ENCODE peak calls at places on chromosomes 6 and 20, in six cellular contexts. One of them, this sample, is unnamed.

GRCh38 chr20:24657211-24657610 is 187.8 kb downstream of the SYNDIG1 start:
- DNase-seq in transverse colon: no peak
- DNase-seq in HL-60: no peak
- DNase-seq in fibroblast of the aortic adventitia: peak; percentile 40
- DNase-seq in hepatocyte: peak; percentile 16
- DNase-seq in SK-N-SH: no peak
- DNase-seq in this sample: no peak

GRCh38 chr6:16850332-16851022 is 89.2 kb upstream of the ATXN1 start:
- DNase-seq in transverse colon: no peak
- DNase-seq in HL-60: no peak
- DNase-seq in fibroblast of the aortic adventitia: no peak
- DNase-seq in hepatocyte: no peak
- DNase-seq in SK-N-SH: no peak
- DNase-seq in this sample: no peak

GRCh38 chr6:25478973-25479372 is 173.0 kb upstream of the SCGN start:
- DNase-seq in transverse colon: no peak
- DNase-seq in HL-60: no peak
- DNase-seq in fibroblast of the aortic adventitia: no peak
- DNase-seq in hepatocyte: no peak
- DNase-seq in SK-N-SH: no peak
- DNase-seq in this sample: no peak

GRCh38 chr6:154805288-154805911 is 72.2 kb downstream of the SCAF8 start:
- DNase-seq in transverse colon: no peak
- DNase-seq in HL-60: no peak
- DNase-seq in fibroblast of the aortic adventitia: peak; percentile 78
- DNase-seq in hepatocyte: peak; percentile 54
- DNase-seq in SK-N-SH: peak; percentile 47
- DNase-seq in this sample: no peak

GRCh38 chr6:151763938-151764680 is 43.4 kb upstream of the ESR1 start:
- DNase-seq in transverse colon: peak; percentile 82
- DNase-seq in HL-60: no peak
- DNase-seq in fibroblast of the aortic adventitia: peak; percentile 97
- DNase-seq in hepatocyte: peak; percentile 77
- DNase-seq in SK-N-SH: peak; percentile 67
- DNase-seq in this sample: peak; percentile 81

GRCh38 chr6:81265106-81265505 is 487.4 kb downstream of the TENT5A start:
- DNase-seq in transverse colon: no peak
- DNase-seq in HL-60: no peak
- DNase-seq in fibroblast of the aortic adventitia: peak; percentile 84
- DNase-seq in hepatocyte: peak; percentile 10
- DNase-seq in SK-N-SH: no peak
- DNase-seq in this sample: no peak

GRCh38 chr20:10673831-10674683 is at the start of gene JAG1:
- DNase-seq in transverse colon: peak; percentile 97
- DNase-seq in HL-60: peak; percentile 79
- DNase-seq in fibroblast of the aortic adventitia: peak; percentile 94
- DNase-seq in hepatocyte: peak; percentile 99
- DNase-seq in SK-N-SH: peak; percentile 99
- DNase-seq in this sample: peak; percentile 94

GRCh38 chr6:33827546-33828451 is 24.0 kb upstream of the MLN start:
- DNase-seq in transverse colon: no peak
- DNase-seq in HL-60: no peak
- DNase-seq in fibroblast of the aortic adventitia: no peak
- DNase-seq in hepatocyte: no peak
- DNase-seq in SK-N-SH: peak; percentile 46
- DNase-seq in this sample: no peak

GRCh38 chr20:49603209-49603627 is 35.3 kb upstream of the PTGIS start:
- DNase-seq in transverse colon: no peak
- DNase-seq in HL-60: no peak
- DNase-seq in fibroblast of the aortic adventitia: peak; percentile 76
- DNase-seq in hepatocyte: peak; percentile 59
- DNase-seq in SK-N-SH: peak; percentile 47
- DNase-seq in this sample: peak; percentile 69

GRCh38 chr20:37375227-37375626 is 29.3 kb downstream of the SRC start:
- DNase-seq in transverse colon: no peak
- DNase-seq in HL-60: no peak
- DNase-seq in fibroblast of the aortic adventitia: no peak
- DNase-seq in hepatocyte: no peak
- DNase-seq in SK-N-SH: no peak
- DNase-seq in this sample: no peak

GRCh38 chr6:149876241-149876933 is 12.2 kb upstream of the LRP11 start:
- DNase-seq in transverse colon: no peak
- DNase-seq in HL-60: no peak
- DNase-seq in fibroblast of the aortic adventitia: no peak
- DNase-seq in hepatocyte: no peak
- DNase-seq in SK-N-SH: no peak
- DNase-seq in this sample: no peak

GRCh38 chr20:59818911-59819310 is 114.5 kb downstream of the SYCP2 start:
- DNase-seq in transverse colon: no peak
- DNase-seq in HL-60: no peak
- DNase-seq in fibroblast of the aortic adventitia: no peak
- DNase-seq in hepatocyte: no peak
- DNase-seq in SK-N-SH: peak; percentile 2
- DNase-seq in this sample: no peak

GRCh38 chr20:1130849-1131248 is 12.4 kb downstream of the PSMF1 start:
- DNase-seq in transverse colon: no peak
- DNase-seq in HL-60: peak; percentile 58
- DNase-seq in fibroblast of the aortic adventitia: no peak
- DNase-seq in hepatocyte: no peak
- DNase-seq in SK-N-SH: no peak
- DNase-seq in this sample: no peak

GRCh38 chr6:142953373-142954273 is 8.6 kb upstream of the HIVEP2 start:
- DNase-seq in transverse colon: no peak
- DNase-seq in HL-60: no peak
- DNase-seq in fibroblast of the aortic adventitia: no peak
- DNase-seq in hepatocyte: no peak
- DNase-seq in SK-N-SH: no peak
- DNase-seq in this sample: no peak

GRCh38 chr6:11632795-11633511 is 95.4 kb downstream of the TMEM170B start:
- DNase-seq in transverse colon: no peak
- DNase-seq in HL-60: no peak
- DNase-seq in fibroblast of the aortic adventitia: peak; percentile 33
- DNase-seq in hepatocyte: peak; percentile 16
- DNase-seq in SK-N-SH: no peak
- DNase-seq in this sample: no peak

GRCh38 chr6:28838634-28839442 is 84.9 kb downstream of the TRIM27 start:
- DNase-seq in transverse colon: peak; percentile 86
- DNase-seq in HL-60: peak; percentile 67
- DNase-seq in fibroblast of the aortic adventitia: peak; percentile 75
- DNase-seq in hepatocyte: peak; percentile 92
- DNase-seq in SK-N-SH: peak; percentile 80
- DNase-seq in this sample: peak; percentile 93

GRCh38 chr6:130417951-130418350 is 52.1 kb downstream of the TMEM200A start:
- DNase-seq in transverse colon: no peak
- DNase-seq in HL-60: no peak
- DNase-seq in fibroblast of the aortic adventitia: peak; percentile 88
- DNase-seq in hepatocyte: no peak
- DNase-seq in SK-N-SH: no peak
- DNase-seq in this sample: no peak

GRCh38 chr6:130725551-130725950 is 101.7 kb upstream of the SMLR1 start:
- DNase-seq in transverse colon: no peak
- DNase-seq in HL-60: no peak
- DNase-seq in fibroblast of the aortic adventitia: no peak
- DNase-seq in hepatocyte: no peak
- DNase-seq in SK-N-SH: no peak
- DNase-seq in this sample: no peak

GRCh38 chr6:106199998-106200397 is 113.9 kb downstream of the PRDM1 start:
- DNase-seq in transverse colon: no peak
- DNase-seq in HL-60: no peak
- DNase-seq in fibroblast of the aortic adventitia: peak; percentile 76
- DNase-seq in hepatocyte: no peak
- DNase-seq in SK-N-SH: no peak
- DNase-seq in this sample: no peak

GRCh38 chr6:15574497-15574896 is 88.3 kb downstream of the DTNBP1 start:
- DNase-seq in transverse colon: no peak
- DNase-seq in HL-60: no peak
- DNase-seq in fibroblast of the aortic adventitia: no peak
- DNase-seq in hepatocyte: no peak
- DNase-seq in SK-N-SH: no peak
- DNase-seq in this sample: no peak

GRCh38 chr20:38692436-38693411 is 31.6 kb upstream of the SLC32A1 start:
- DNase-seq in transverse colon: peak; percentile 26
- DNase-seq in HL-60: no peak
- DNase-seq in fibroblast of the aortic adventitia: peak; percentile 76
- DNase-seq in hepatocyte: peak; percentile 87
- DNase-seq in SK-N-SH: peak; percentile 73
- DNase-seq in this sample: no peak

GRCh38 chr6:134539865-134540323 is 222.0 kb upstream of the SGK1 start:
- DNase-seq in transverse colon: no peak
- DNase-seq in HL-60: no peak
- DNase-seq in fibroblast of the aortic adventitia: no peak
- DNase-seq in hepatocyte: no peak
- DNase-seq in SK-N-SH: no peak
- DNase-seq in this sample: no peak

DNA sequence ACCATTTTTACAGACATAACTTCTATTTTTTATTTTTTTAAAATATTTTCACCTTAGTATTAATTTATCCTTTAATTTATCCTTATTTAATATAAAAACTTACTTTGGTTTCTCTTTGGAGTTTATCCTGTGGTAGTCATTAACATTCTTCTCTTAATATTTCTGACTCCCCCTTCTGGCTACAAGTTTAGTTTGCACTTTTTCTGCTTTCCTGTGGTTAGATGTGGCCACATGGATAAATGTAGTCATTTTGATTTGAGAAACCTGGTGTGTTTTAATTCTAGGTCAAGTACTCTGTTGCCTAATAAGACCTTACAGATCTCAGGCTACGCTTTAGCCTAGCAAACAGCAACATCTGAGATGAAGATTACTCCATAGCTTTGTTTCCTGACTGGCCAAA is 1187.5 kb downstream of the HACE1 start:
- DNase-seq in transverse colon: no peak
- DNase-seq in HL-60: no peak
- DNase-seq in fibroblast of the aortic adventitia: no peak
- DNase-seq in hepatocyte: peak; percentile 10
- DNase-seq in SK-N-SH: no peak
- DNase-seq in this sample: no peak
- TF ChIP-seq CTCF in transverse colon: no peak
- TF ChIP-seq CTCF in HL-60: no peak
- TF ChIP-seq CTCF in fibroblast of the aortic adventitia: no peak
- TF ChIP-seq CTCF in hepatocyte: peak; percentile 38
- TF ChIP-seq CTCF in SK-N-SH: peak; percentile 30
- TF ChIP-seq CTCF in this sample: no peak

DNA sequence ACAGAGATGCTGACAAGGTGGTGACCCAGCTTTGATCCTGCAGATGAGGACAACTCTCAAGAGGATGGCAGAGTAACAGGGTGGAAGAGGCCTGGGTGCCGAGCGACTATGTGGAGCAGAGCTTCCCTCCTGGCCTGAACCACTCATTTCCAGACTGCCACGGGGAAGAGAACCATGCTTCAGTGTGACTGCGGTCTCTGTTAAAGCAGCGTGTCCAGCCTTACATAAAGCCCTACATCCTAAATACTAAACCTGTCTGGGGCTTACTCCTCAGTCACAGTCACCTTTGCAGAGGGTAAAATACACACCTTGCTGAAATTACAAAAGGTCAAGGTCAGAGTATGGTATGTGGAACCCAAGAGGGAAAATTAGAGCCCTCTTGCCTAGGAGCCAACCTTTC is 312.9 kb downstream of the CDC5L start:
- DNase-seq in transverse colon: no peak
- DNase-seq in HL-60: no peak
- DNase-seq in fibroblast of the aortic adventitia: no peak
- DNase-seq in hepatocyte: no peak
- DNase-seq in SK-N-SH: no peak
- DNase-seq in this sample: no peak
- TF ChIP-seq CTCF in transverse colon: no peak
- TF ChIP-seq CTCF in HL-60: no peak
- TF ChIP-seq CTCF in fibroblast of the aortic adventitia: no peak
- TF ChIP-seq CTCF in hepatocyte: no peak
- TF ChIP-seq CTCF in SK-N-SH: no peak
- TF ChIP-seq CTCF in this sample: no peak

GRCh38 chr6:90294989-90295853 is 1.4 kb downstream of the BACH2 start:
- DNase-seq in transverse colon: peak; percentile 32
- DNase-seq in HL-60: no peak
- DNase-seq in fibroblast of the aortic adventitia: peak; percentile 43
- DNase-seq in hepatocyte: peak; percentile 68
- DNase-seq in SK-N-SH: peak; percentile 79
- DNase-seq in this sample: peak; percentile 56
- TF ChIP-seq CTCF in transverse colon: no peak
- TF ChIP-seq CTCF in HL-60: no peak
- TF ChIP-seq CTCF in fibroblast of the aortic adventitia: no peak
- TF ChIP-seq CTCF in hepatocyte: peak; percentile 41
- TF ChIP-seq CTCF in SK-N-SH: peak; percentile 39
- TF ChIP-seq CTCF in this sample: no peak

GRCh38 chr20:58195047-58195446 is 33.4 kb downstream of the ANKRD60 start:
- DNase-seq in transverse colon: no peak
- DNase-seq in HL-60: no peak
- DNase-seq in fibroblast of the aortic adventitia: no peak
- DNase-seq in hepatocyte: no peak
- DNase-seq in SK-N-SH: no peak
- DNase-seq in this sample: no peak

GRCh38 chr20:58196402-58197184 is 31.9 kb downstream of the ANKRD60 start:
- DNase-seq in transverse colon: no peak
- DNase-seq in HL-60: no peak
- DNase-seq in fibroblast of the aortic adventitia: no peak
- DNase-seq in hepatocyte: no peak
- DNase-seq in SK-N-SH: no peak
- DNase-seq in this sample: no peak

GRCh38 chr20:58192065-58192464 is 36.4 kb downstream of the ANKRD60 start:
- DNase-seq in transverse colon: no peak
- DNase-seq in HL-60: no peak
- DNase-seq in fibroblast of the aortic adventitia: no peak
- DNase-seq in hepatocyte: no peak
- DNase-seq in SK-N-SH: no peak
- DNase-seq in this sample: no peak

GRCh38 chr20:58194176-58194796 is 34.2 kb downstream of the ANKRD60 start:
- DNase-seq in transverse colon: no peak
- DNase-seq in HL-60: no peak
- DNase-seq in fibroblast of the aortic adventitia: peak; percentile 70
- DNase-seq in hepatocyte: no peak
- DNase-seq in SK-N-SH: no peak
- DNase-seq in this sample: no peak

GRCh38 chr20:58192567-58192966 is 35.9 kb downstream of the ANKRD60 start:
- DNase-seq in transverse colon: no peak
- DNase-seq in HL-60: no peak
- DNase-seq in fibroblast of the aortic adventitia: no peak
- DNase-seq in hepatocyte: no peak
- DNase-seq in SK-N-SH: peak; percentile 65
- DNase-seq in this sample: peak; percentile 44
- TF ChIP-seq CTCF in transverse colon: peak; percentile 31
- TF ChIP-seq CTCF in HL-60: peak; percentile 40
- TF ChIP-seq CTCF in fibroblast of the aortic adventitia: peak; percentile 70
- TF ChIP-seq CTCF in hepatocyte: peak; percentile 36
- TF ChIP-seq CTCF in SK-N-SH: peak; percentile 71
- TF ChIP-seq CTCF in this sample: peak; percentile 68

DNA sequence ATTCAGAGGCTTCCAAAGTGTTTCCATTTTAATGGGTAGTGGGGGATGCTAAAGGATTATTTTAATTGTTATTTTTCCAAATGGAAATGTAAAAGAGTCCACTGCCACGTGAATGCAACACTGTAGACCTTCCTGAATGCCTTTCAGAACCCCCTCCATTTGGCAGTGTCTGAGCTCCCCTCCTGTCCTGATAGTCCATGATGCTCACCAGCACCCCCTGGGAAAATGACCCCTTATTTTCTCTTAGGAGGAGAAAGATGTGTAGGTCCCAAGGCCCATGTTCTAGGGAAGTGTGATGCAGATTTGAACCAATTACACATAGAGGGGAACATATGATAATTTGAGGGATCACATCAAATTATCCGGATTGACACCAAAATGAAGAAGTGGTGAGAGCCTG is 46.8 kb upstream of the SH3BGRL2 start:
- DNase-seq in transverse colon: no peak
- DNase-seq in HL-60: no peak
- DNase-seq in fibroblast of the aortic adventitia: no peak
- DNase-seq in hepatocyte: no peak
- DNase-seq in SK-N-SH: no peak
- DNase-seq in this sample: no peak
- TF ChIP-seq CTCF in transverse colon: no peak
- TF ChIP-seq CTCF in HL-60: no peak
- TF ChIP-seq CTCF in fibroblast of the aortic adventitia: no peak
- TF ChIP-seq CTCF in hepatocyte: no peak
- TF ChIP-seq CTCF in SK-N-SH: no peak
- TF ChIP-seq CTCF in this sample: no peak

This sample was measured in glutamatergic neuron.